ENCODE peak calls at places on chromosomes 7 and 10, in seven cellular contexts. One of them, this sample, is unnamed.

GRCh38 chr10:49223205-49223604 is 35.0 kb upstream of the TMEM273 start:
- DNase-seq in OCI-LY7: no peak
- DNase-seq in CD4-positive, alpha-beta T cell: no peak
- DNase-seq in epithelial cell of esophagus: no peak
- DNase-seq in fibroblast of the aortic adventitia: no peak
- DNase-seq in left ventricle myocardium inferior: no peak
- DNase-seq in GM12865: no peak
- DNase-seq in this sample: no peak

GRCh38 chr10:100522945-100523344 is 3.3 kb upstream of the SEC31B start:
- DNase-seq in epithelial cell of esophagus: peak; percentile 41
- DNase-seq in GM12865: no peak
- DNase-seq in left ventricle myocardium inferior: no peak
- DNase-seq in fibroblast of the aortic adventitia: no peak
- DNase-seq in OCI-LY7: no peak
- DNase-seq in CD4-positive, alpha-beta T cell: no peak
- DNase-seq in this sample: no peak

GRCh38 chr10:69862882-69863530 is 61.3 kb downstream of the COL13A1 start:
- DNase-seq in GM12865: no peak
- DNase-seq in left ventricle myocardium inferior: no peak
- DNase-seq in OCI-LY7: no peak
- DNase-seq in CD4-positive, alpha-beta T cell: no peak
- DNase-seq in fibroblast of the aortic adventitia: no peak
- DNase-seq in epithelial cell of esophagus: no peak
- DNase-seq in this sample: no peak

GRCh38 chr7:155862516-155863257 is 50.4 kb upstream of the SHH start:
- DNase-seq in fibroblast of the aortic adventitia: no peak
- DNase-seq in epithelial cell of esophagus: no peak
- DNase-seq in GM12865: no peak
- DNase-seq in left ventricle myocardium inferior: no peak
- DNase-seq in CD4-positive, alpha-beta T cell: no peak
- DNase-seq in OCI-LY7: no peak
- DNase-seq in this sample: no peak

GRCh38 chr10:87092861-87093460 is 1.7 kb downstream of the GLUD1 start:
- DNase-seq in left ventricle myocardium inferior: no peak
- DNase-seq in CD4-positive, alpha-beta T cell: no peak
- DNase-seq in OCI-LY7: peak; percentile 54
- DNase-seq in fibroblast of the aortic adventitia: no peak
- DNase-seq in epithelial cell of esophagus: peak; percentile 55
- DNase-seq in GM12865: peak; percentile 54
- DNase-seq in this sample: no peak

GRCh38 chr7:68684246-68684850 is 913.9 kb upstream of the AUTS2 start:
- DNase-seq in OCI-LY7: no peak
- DNase-seq in CD4-positive, alpha-beta T cell: no peak
- DNase-seq in left ventricle myocardium inferior: no peak
- DNase-seq in GM12865: no peak
- DNase-seq in fibroblast of the aortic adventitia: peak; percentile 29
- DNase-seq in epithelial cell of esophagus: no peak
- DNase-seq in this sample: no peak

GRCh38 chr7:110358028-110358427 is 732.9 kb upstream of the LRRN3 start:
- DNase-seq in epithelial cell of esophagus: peak; percentile 82
- DNase-seq in GM12865: no peak
- DNase-seq in fibroblast of the aortic adventitia: no peak
- DNase-seq in OCI-LY7: no peak
- DNase-seq in left ventricle myocardium inferior: no peak
- DNase-seq in CD4-positive, alpha-beta T cell: no peak
- DNase-seq in this sample: no peak

GRCh38 chr10:48599830-48600134 is 5.1 kb downstream of the ARHGAP22 start:
- DNase-seq in OCI-LY7: no peak
- DNase-seq in CD4-positive, alpha-beta T cell: no peak
- DNase-seq in fibroblast of the aortic adventitia: no peak
- DNase-seq in GM12865: no peak
- DNase-seq in left ventricle myocardium inferior: no peak
- DNase-seq in epithelial cell of esophagus: peak; percentile 70
- DNase-seq in this sample: no peak

GRCh38 chr7:128455556-128456254 is at the start of gene HILPDA:
- DNase-seq in left ventricle myocardium inferior: peak; percentile 95
- DNase-seq in OCI-LY7: peak; percentile 95
- DNase-seq in CD4-positive, alpha-beta T cell: peak; percentile 87
- DNase-seq in epithelial cell of esophagus: peak; percentile 95
- DNase-seq in GM12865: peak; percentile 97
- DNase-seq in fibroblast of the aortic adventitia: peak; percentile 97
- DNase-seq in this sample: peak; percentile 98

GRCh38 chr7:18125536-18125935 is 97.9 kb upstream of the PRPS1L1 start:
- DNase-seq in epithelial cell of esophagus: peak; percentile 8
- DNase-seq in left ventricle myocardium inferior: no peak
- DNase-seq in CD4-positive, alpha-beta T cell: no peak
- DNase-seq in GM12865: no peak
- DNase-seq in fibroblast of the aortic adventitia: peak; percentile 41
- DNase-seq in OCI-LY7: no peak
- DNase-seq in this sample: no peak

GRCh38 chr7:32155712-32156111 is 85.5 kb upstream of the PDE1C start:
- DNase-seq in OCI-LY7: no peak
- DNase-seq in GM12865: no peak
- DNase-seq in epithelial cell of esophagus: no peak
- DNase-seq in fibroblast of the aortic adventitia: peak; percentile 16
- DNase-seq in left ventricle myocardium inferior: no peak
- DNase-seq in CD4-positive, alpha-beta T cell: no peak
- DNase-seq in this sample: no peak

GRCh38 chr10:60524541-60524940 is 134.9 kb upstream of the ANK3 start:
- DNase-seq in CD4-positive, alpha-beta T cell: no peak
- DNase-seq in GM12865: no peak
- DNase-seq in fibroblast of the aortic adventitia: peak; percentile 28
- DNase-seq in OCI-LY7: no peak
- DNase-seq in epithelial cell of esophagus: peak; percentile 80
- DNase-seq in left ventricle myocardium inferior: no peak
- DNase-seq in this sample: no peak

GRCh38 chr7:135355377-135356048 is 121.9 kb downstream of the STRA8 start:
- DNase-seq in epithelial cell of esophagus: peak; percentile 71
- DNase-seq in left ventricle myocardium inferior: no peak
- DNase-seq in OCI-LY7: no peak
- DNase-seq in fibroblast of the aortic adventitia: no peak
- DNase-seq in CD4-positive, alpha-beta T cell: no peak
- DNase-seq in GM12865: no peak
- DNase-seq in this sample: no peak

GRCh38 chr10:112261281-112261822 is 21.8 kb upstream of the TECTB start:
- DNase-seq in fibroblast of the aortic adventitia: peak; percentile 57
- DNase-seq in GM12865: no peak
- DNase-seq in CD4-positive, alpha-beta T cell: no peak
- DNase-seq in left ventricle myocardium inferior: no peak
- DNase-seq in OCI-LY7: no peak
- DNase-seq in epithelial cell of esophagus: peak; percentile 19
- DNase-seq in this sample: no peak

GRCh38 chr10:73969224-73969811 is 28.6 kb upstream of the VCL start:
- DNase-seq in left ventricle myocardium inferior: no peak
- DNase-seq in CD4-positive, alpha-beta T cell: no peak
- DNase-seq in epithelial cell of esophagus: peak; percentile 85
- DNase-seq in OCI-LY7: no peak
- DNase-seq in GM12865: no peak
- DNase-seq in fibroblast of the aortic adventitia: no peak
- DNase-seq in this sample: no peak

GRCh38 chr10:3427846-3428442 is 255.4 kb upstream of the PITRM1 start:
- DNase-seq in OCI-LY7: no peak
- DNase-seq in CD4-positive, alpha-beta T cell: no peak
- DNase-seq in fibroblast of the aortic adventitia: no peak
- DNase-seq in epithelial cell of esophagus: no peak
- DNase-seq in left ventricle myocardium inferior: peak; percentile 58
- DNase-seq in GM12865: no peak
- DNase-seq in this sample: no peak

GRCh38 chr7:49099587-49100326 is 175.4 kb downstream of the CDC14C start:
- DNase-seq in left ventricle myocardium inferior: no peak
- DNase-seq in fibroblast of the aortic adventitia: no peak
- DNase-seq in GM12865: peak; percentile 10
- DNase-seq in CD4-positive, alpha-beta T cell: no peak
- DNase-seq in OCI-LY7: peak; percentile 61
- DNase-seq in epithelial cell of esophagus: peak; percentile 25
- DNase-seq in this sample: no peak

GRCh38 chr7:27194641-27195379 is 5.1 kb downstream of the HOXA13 start:
- DNase-seq in CD4-positive, alpha-beta T cell: no peak
- DNase-seq in fibroblast of the aortic adventitia: no peak
- DNase-seq in left ventricle myocardium inferior: no peak
- DNase-seq in epithelial cell of esophagus: no peak
- DNase-seq in OCI-LY7: no peak
- DNase-seq in GM12865: no peak
- DNase-seq in this sample: no peak

GRCh38 chr7:70595741-70596574 is 536.0 kb upstream of the GALNT17 start:
- DNase-seq in OCI-LY7: no peak
- DNase-seq in GM12865: peak; percentile 75
- DNase-seq in left ventricle myocardium inferior: no peak
- DNase-seq in CD4-positive, alpha-beta T cell: no peak
- DNase-seq in fibroblast of the aortic adventitia: no peak
- DNase-seq in epithelial cell of esophagus: peak; percentile 55
- DNase-seq in this sample: peak; percentile 51

GRCh38 chr10:42850931-42851330 is 68.3 kb downstream of the BMS1 start:
- DNase-seq in OCI-LY7: no peak
- DNase-seq in fibroblast of the aortic adventitia: no peak
- DNase-seq in GM12865: no peak
- DNase-seq in CD4-positive, alpha-beta T cell: no peak
- DNase-seq in left ventricle myocardium inferior: no peak
- DNase-seq in epithelial cell of esophagus: peak; percentile 98
- DNase-seq in this sample: no peak

GRCh38 chr7:12570529-12571461 is at the start of gene SCIN:
- DNase-seq in left ventricle myocardium inferior: peak; percentile 22
- DNase-seq in GM12865: peak; percentile 33
- DNase-seq in epithelial cell of esophagus: no peak
- DNase-seq in fibroblast of the aortic adventitia: no peak
- DNase-seq in OCI-LY7: no peak
- DNase-seq in CD4-positive, alpha-beta T cell: no peak
- DNase-seq in this sample: peak; percentile 27

GRCh38 chr10:26507441-26507840 is 69.3 kb downstream of the APBB1IP start:
- DNase-seq in CD4-positive, alpha-beta T cell: no peak
- DNase-seq in GM12865: no peak
- DNase-seq in OCI-LY7: no peak
- DNase-seq in left ventricle myocardium inferior: no peak
- DNase-seq in epithelial cell of esophagus: no peak
- DNase-seq in fibroblast of the aortic adventitia: no peak
- DNase-seq in this sample: no peak

GRCh38 chr7:22860784-22861482 is 38.3 kb upstream of the TOMM7 start:
- DNase-seq in epithelial cell of esophagus: no peak
- DNase-seq in CD4-positive, alpha-beta T cell: no peak
- DNase-seq in fibroblast of the aortic adventitia: peak; percentile 38
- DNase-seq in OCI-LY7: peak; percentile 40
- DNase-seq in left ventricle myocardium inferior: no peak
- DNase-seq in GM12865: peak; percentile 54
- DNase-seq in this sample: no peak

GRCh38 chr10:91632671-91633550 is at the start of gene PPP1R3C:
- DNase-seq in left ventricle myocardium inferior: peak; percentile 90
- DNase-seq in fibroblast of the aortic adventitia: peak; percentile 91
- DNase-seq in GM12865: peak; percentile 33
- DNase-seq in OCI-LY7: no peak
- DNase-seq in CD4-positive, alpha-beta T cell: no peak
- DNase-seq in epithelial cell of esophagus: peak; percentile 90
- DNase-seq in this sample: peak; percentile 77
- TF ChIP-seq CTCF in left ventricle myocardium inferior: peak; percentile 50
- TF ChIP-seq CTCF in fibroblast of the aortic adventitia: peak; percentile 29
- TF ChIP-seq CTCF in GM12865: peak; percentile 15
- TF ChIP-seq CTCF in OCI-LY7: no peak
- TF ChIP-seq CTCF in CD4-positive, alpha-beta T cell: no peak
- TF ChIP-seq CTCF in epithelial cell of esophagus: peak; percentile 18
- TF ChIP-seq CTCF in this sample: peak; percentile 44

GRCh38 chr7:120916538-120916937 is 34.0 kb upstream of the ING3 start:
- DNase-seq in left ventricle myocardium inferior: no peak
- DNase-seq in CD4-positive, alpha-beta T cell: no peak
- DNase-seq in fibroblast of the aortic adventitia: no peak
- DNase-seq in OCI-LY7: no peak
- DNase-seq in epithelial cell of esophagus: no peak
- DNase-seq in GM12865: no peak
- DNase-seq in this sample: no peak

GRCh38 chr7:120919466-120919865 is 31.1 kb upstream of the ING3 start:
- DNase-seq in CD4-positive, alpha-beta T cell: no peak
- DNase-seq in epithelial cell of esophagus: no peak
- DNase-seq in OCI-LY7: no peak
- DNase-seq in left ventricle myocardium inferior: no peak
- DNase-seq in fibroblast of the aortic adventitia: no peak
- DNase-seq in GM12865: no peak
- DNase-seq in this sample: no peak

GRCh38 chr7:120916116-120916515 is 34.5 kb upstream of the ING3 start:
- DNase-seq in fibroblast of the aortic adventitia: no peak
- DNase-seq in epithelial cell of esophagus: no peak
- DNase-seq in OCI-LY7: no peak
- DNase-seq in GM12865: no peak
- DNase-seq in left ventricle myocardium inferior: no peak
- DNase-seq in CD4-positive, alpha-beta T cell: no peak
- DNase-seq in this sample: no peak

GRCh38 chr7:120920034-120920433 is 30.5 kb upstream of the ING3 start:
- DNase-seq in OCI-LY7: no peak
- DNase-seq in left ventricle myocardium inferior: no peak
- DNase-seq in fibroblast of the aortic adventitia: no peak
- DNase-seq in epithelial cell of esophagus: no peak
- DNase-seq in GM12865: no peak
- DNase-seq in CD4-positive, alpha-beta T cell: no peak
- DNase-seq in this sample: no peak

DNA sequence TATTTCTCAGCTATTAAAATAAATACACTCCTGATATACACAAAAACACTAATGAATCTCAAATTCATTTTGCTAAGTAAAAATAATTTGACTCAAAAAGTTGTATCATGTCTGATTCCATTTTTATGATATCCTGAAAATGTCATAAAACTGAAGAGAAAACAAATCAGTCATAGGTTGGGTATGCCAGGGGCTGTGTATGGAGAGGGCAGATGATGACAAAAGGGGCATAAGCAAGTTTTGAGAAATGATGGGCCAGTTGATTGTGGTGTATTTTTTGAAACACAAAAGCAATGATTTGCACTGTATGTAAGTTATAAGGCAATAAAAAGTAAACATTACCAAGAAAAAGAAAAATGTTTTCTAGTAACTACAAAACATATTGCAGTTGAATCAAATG is 35.3 kb upstream of the ING3 start:
- DNase-seq in epithelial cell of esophagus: no peak
- DNase-seq in fibroblast of the aortic adventitia: no peak
- DNase-seq in GM12865: no peak
- DNase-seq in left ventricle myocardium inferior: no peak
- DNase-seq in CD4-positive, alpha-beta T cell: no peak
- DNase-seq in OCI-LY7: no peak
- DNase-seq in this sample: no peak
- TF ChIP-seq CTCF in epithelial cell of esophagus: no peak
- TF ChIP-seq CTCF in fibroblast of the aortic adventitia: no peak
- TF ChIP-seq CTCF in GM12865: no peak
- TF ChIP-seq CTCF in left ventricle myocardium inferior: no peak
- TF ChIP-seq CTCF in CD4-positive, alpha-beta T cell: no peak
- TF ChIP-seq CTCF in OCI-LY7: no peak
- TF ChIP-seq CTCF in this sample: no peak

DNA sequence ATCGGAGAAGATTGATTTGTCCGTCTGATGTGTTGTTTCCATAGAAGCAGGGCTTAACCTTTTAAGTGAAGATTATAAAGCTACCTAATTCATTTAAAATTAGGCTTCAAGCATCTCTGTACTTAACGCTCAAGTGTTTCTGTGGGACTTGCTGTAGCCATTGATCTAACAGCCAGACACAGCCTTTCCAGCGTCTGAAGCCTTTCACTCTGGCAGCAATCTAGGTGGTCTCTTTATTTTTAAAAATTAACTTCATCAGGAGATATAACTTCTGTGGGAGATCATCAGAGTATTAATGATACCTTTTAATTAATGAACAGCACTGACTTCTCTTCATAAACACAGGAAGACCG is 88.1 kb downstream of the BEND7 start:
- DNase-seq in fibroblast of the aortic adventitia: no peak
- DNase-seq in epithelial cell of esophagus: no peak
- DNase-seq in left ventricle myocardium inferior: no peak
- DNase-seq in OCI-LY7: no peak
- DNase-seq in CD4-positive, alpha-beta T cell: no peak
- DNase-seq in GM12865: no peak
- DNase-seq in this sample: no peak
- TF ChIP-seq CTCF in fibroblast of the aortic adventitia: no peak
- TF ChIP-seq CTCF in epithelial cell of esophagus: no peak
- TF ChIP-seq CTCF in left ventricle myocardium inferior: peak; percentile 23
- TF ChIP-seq CTCF in OCI-LY7: peak; percentile 29
- TF ChIP-seq CTCF in CD4-positive, alpha-beta T cell: peak; percentile 24
- TF ChIP-seq CTCF in GM12865: no peak
- TF ChIP-seq CTCF in this sample: no peak

GRCh38 chr10:97975598-97975997 is 54.8 kb downstream of the CRTAC1 start:
- DNase-seq in GM12865: no peak
- DNase-seq in CD4-positive, alpha-beta T cell: no peak
- DNase-seq in epithelial cell of esophagus: no peak
- DNase-seq in left ventricle myocardium inferior: no peak
- DNase-seq in OCI-LY7: no peak
- DNase-seq in fibroblast of the aortic adventitia: no peak
- DNase-seq in this sample: no peak
- TF ChIP-seq CTCF in GM12865: no peak
- TF ChIP-seq CTCF in CD4-positive, alpha-beta T cell: no peak
- TF ChIP-seq CTCF in epithelial cell of esophagus: no peak
- TF ChIP-seq CTCF in left ventricle myocardium inferior: no peak
- TF ChIP-seq CTCF in OCI-LY7: no peak
- TF ChIP-seq CTCF in fibroblast of the aortic adventitia: no peak
- TF ChIP-seq CTCF in this sample: no peak